ENCODE peak calls at places on chromosomes 13 and 19, in seven cellular contexts. D, H, B, Q, W, K and E are unnamed samples.
A peak's percentile ranks its signal among the peaks of the same experiment; 100 is the strongest.

GRCh38 chr13:72952529-72953141 is 106.2 kb upstream of the KLF5 start:
- DNase-seq in W (peak; percentile 16), K (no peak), H (no peak), D (no peak), B (no peak), Q (no peak), E (no peak)

GRCh38 chr19:2034729-2035589 is 16.1 kb downstream of the MKNK2 start:
- DNase-seq in D (no peak), W (no peak), Q (no peak), H (no peak), B (peak; percentile 53), K (no peak), E (peak; percentile 30)

GRCh38 chr19:407501-408440 is 1.2 kb downstream of the C2CD4C start:
- DNase-seq in Q (no peak), K (no peak), B (no peak), D (no peak), H (no peak), W (no peak), E (no peak)

GRCh38 chr13:110887242-110887954 is 27.5 kb downstream of the ANKRD10 start:
- DNase-seq in K (no peak), H (no peak), Q (no peak), B (no peak), W (peak; percentile 90), D (no peak), E (no peak)

GRCh38 chr13:76086729-76087128 is 450.6 kb downstream of the LMO7 start:
- DNase-seq in K (no peak), D (no peak), H (no peak), W (no peak), Q (no peak), B (no peak), E (no peak)

GRCh38 chr13:99983401-99984133 is 2.0 kb downstream of the ZIC2 start:
- DNase-seq in H (no peak), D (no peak), B (no peak), Q (no peak), W (peak; percentile 40), K (no peak), E (no peak)

GRCh38 chr13:42997381-42997780 is 5.3 kb upstream of the EPSTI1 start:
- DNase-seq in Q (no peak), H (no peak), D (no peak), B (no peak), K (no peak), W (no peak), E (peak; percentile 51)

GRCh38 chr19:34217952-34218817 is 36.2 kb upstream of the GARRE1 start:
- DNase-seq in B (no peak), K (peak; percentile 95), Q (peak; percentile 89), W (peak; percentile 52), D (no peak), H (peak; percentile 30), E (peak; percentile 99)

GRCh38 chr19:23415561-23416191 is 20.4 kb upstream of the ZNF91 start:
- DNase-seq in K (no peak), H (no peak), B (peak; percentile 72), W (peak; percentile 93), Q (no peak), D (no peak), E (no peak)

GRCh38 chr13:31970237-31970930 is 61.2 kb upstream of the FRY start:
- DNase-seq in W (no peak), B (no peak), K (peak; percentile 47), Q (peak; percentile 42), D (no peak), H (no peak), E (peak; percentile 49)

GRCh38 chr13:62684359-62684758 is 1268.7 kb upstream of the PCDH20 start:
- DNase-seq in H (no peak), W (no peak), K (no peak), B (no peak), D (no peak), Q (no peak), E (no peak)

GRCh38 chr19:11159598-11160001 is 4.0 kb upstream of the SPC24 start:
- DNase-seq in B (no peak), K (no peak), H (no peak), W (no peak), Q (peak; percentile 46), D (no peak), E (peak; percentile 87)

GRCh38 chr13:59352600-59352999 is 811.1 kb downstream of the DIAPH3 start:
- DNase-seq in K (no peak), H (no peak), W (peak; percentile 73), D (no peak), Q (no peak), B (no peak), E (no peak)

GRCh38 chr19:16400911-16401675 is 70.7 kb downstream of the EPS15L1 start:
- DNase-seq in H (no peak), K (no peak), B (no peak), W (no peak), D (no peak), Q (peak; percentile 18), E (no peak)

GRCh38 chr19:49133621-49134454 is 14.5 kb downstream of the PPFIA3 start:
- DNase-seq in D (no peak), H (no peak), Q (peak; percentile 13), K (no peak), W (peak; percentile 92), B (no peak), E (peak; percentile 63)

GRCh38 chr13:91280806-91281205 is 66.7 kb upstream of the MIR17HG start:
- DNase-seq in B (no peak), K (no peak), D (no peak), W (no peak), H (no peak), Q (no peak), E (no peak)

GRCh38 chr19:48195106-48195830 is 24.8 kb downstream of the ZSWIM9 start:
- DNase-seq in B (no peak), D (no peak), Q (no peak), W (no peak), K (no peak), H (no peak), E (no peak)

GRCh38 chr13:40973409-40973808 is 45.7 kb downstream of the ELF1 start:
- DNase-seq in K (no peak), B (no peak), W (no peak), H (no peak), D (no peak), Q (no peak), E (no peak)

GRCh38 chr19:45405435-45406164 is 731 bp upstream of the PPP1R13L start:
- DNase-seq in Q (peak; percentile 82), H (peak; percentile 54), B (peak; percentile 85), K (no peak), W (peak; percentile 93), D (peak; percentile 71), E (peak; percentile 86)

GRCh38 chr13:45974500-45974899 is 78.0 kb downstream of the ZC3H13 start:
- DNase-seq in H (no peak), Q (no peak), D (no peak), K (no peak), W (no peak), B (no peak), E (no peak)

GRCh38 chr19:19304186-19304975 is 15.9 kb downstream of the SUGP1 start:
- DNase-seq in K (no peak), W (no peak), B (no peak), Q (no peak), H (no peak), D (no peak), E (no peak)

GRCh38 chr19:6509118-6509971 is 7.2 kb upstream of the TUBB4A start:
- DNase-seq in Q (no peak), H (no peak), W (no peak), K (no peak), B (no peak), D (no peak), E (no peak)

GRCh38 chr19:3783660-3784584 is 2.3 kb downstream of the MATK start:
- DNase-seq in W (no peak), H (no peak), K (no peak), D (peak; percentile 36), Q (no peak), B (no peak), E (no peak)

GRCh38 chr13:112917731-112918130 is 51.3 kb upstream of the MCF2L start:
- DNase-seq in H (no peak), B (no peak), W (no peak), Q (no peak), K (no peak), D (no peak), E (no peak)